ENCODE peak calls at places on chromosome 22, in four cellular contexts. Q, T, G and R are unnamed samples.

GRCh38 chr22:23815781-23816551 is 22.8 kb downstream of the DERL3 start:
- DNase-seq in T (no peak), G (no peak), Q (peak; percentile 44), R (peak; percentile 59)

GRCh38 chr22:24190566-24191208 is 9.4 kb downstream of the SUSD2 start:
- DNase-seq in T (no peak), Q (no peak), G (no peak), R (no peak)

GRCh38 chr22:29773233-29773632 is 6.1 kb downstream of the UQCR10 start:
- DNase-seq in Q (no peak), G (no peak), T (no peak), R (no peak)

GRCh38 chr22:42700355-42700754 is 20.3 kb downstream of the A4GALT start:
- DNase-seq in T (no peak), Q (no peak), G (no peak), R (no peak)

GRCh38 chr22:17707526-17707925 is 66.7 kb downstream of the BID start:
- DNase-seq in G (no peak), T (no peak), Q (no peak), R (no peak)

GRCh38 chr22:25843660-25844275 is 101.8 kb downstream of the MYO18B start:
- DNase-seq in G (no peak), Q (peak; percentile 41), T (no peak), R (no peak)

GRCh38 chr22:45483918-45484499 is 18.7 kb upstream of the FBLN1 start:
- DNase-seq in G (no peak), T (no peak), Q (peak; percentile 7), R (no peak)

GRCh38 chr22:17888855-17889254 is 114.6 kb upstream of the BID start:
- DNase-seq in Q (no peak), G (no peak), T (no peak), R (no peak)

GRCh38 chr22:30485362-30485988 is 13.7 kb upstream of the SEC14L3 start:
- DNase-seq in G (peak; percentile 61), T (peak; percentile 30), Q (peak; percentile 86), R (peak; percentile 34)

GRCh38 chr22:50171319-50171964 is 911 bp downstream of the PANX2 start:
- DNase-seq in Q (peak; percentile 75), T (no peak), G (no peak), R (no peak)

GRCh38 chr22:45602824-45603301 is 68.8 kb upstream of the ATXN10 start:
- DNase-seq in T (no peak), G (no peak), Q (peak; percentile 30), R (no peak)

GRCh38 chr22:30284172-30284571 is 5.1 kb downstream of the CASTOR1 start:
- DNase-seq in Q (no peak), T (no peak), G (no peak), R (no peak)

GRCh38 chr22:25628494-25628893 is 64.0 kb downstream of the GRK3 start:
- DNase-seq in G (no peak), Q (no peak), T (no peak), R (no peak)

GRCh38 chr22:27853404-27853803 is 51.8 kb upstream of the MN1 start:
- DNase-seq in Q (no peak), G (no peak), T (peak; percentile 26), R (no peak)

GRCh38 chr22:43263645-43264514 is 76.9 kb upstream of the TTLL12 start:
- DNase-seq in Q (peak; percentile 88), T (no peak), G (peak; percentile 67), R (peak; percentile 56)

GRCh38 chr22:29661355-29661754 is 57.9 kb downstream of the NF2 start:
- DNase-seq in Q (no peak), T (no peak), G (no peak), R (no peak)

GRCh38 chr22:24421428-24421931 is 5.9 kb upstream of the ADORA2A start:
- DNase-seq in T (no peak), G (no peak), Q (no peak), R (no peak)

GRCh38 chr22:31911565-31912401 is 32.6 kb upstream of the YWHAH start:
- DNase-seq in T (no peak), Q (no peak), G (no peak), R (no peak)

GRCh38 chr22:45235101-45235777 is 5.5 kb downstream of the KIAA0930 start:
- DNase-seq in T (no peak), Q (peak; percentile 88), G (peak; percentile 38), R (peak; percentile 49)

GRCh38 chr22:20312396-20313191 is 7.3 kb downstream of the DGCR6L start:
- DNase-seq in G (no peak), T (no peak), Q (peak; percentile 65), R (no peak)

GRCh38 chr22:31852691-31853370 is 91.5 kb upstream of the YWHAH start:
- DNase-seq in T (no peak), G (no peak), Q (no peak), R (no peak)

GRCh38 chr22:44355688-44356070 is 42.9 kb upstream of the SHISAL1 start:
- DNase-seq in T (no peak), G (peak; percentile 2), Q (peak; percentile 44), R (peak; percentile 21)

GRCh38 chr22:28582806-28583205 is 96.8 kb downstream of the TTC28 start:
- DNase-seq in Q (no peak), T (no peak), G (no peak), R (no peak)

GRCh38 chr22:24392218-24392931 is 35.0 kb upstream of the ADORA2A start:
- DNase-seq in G (no peak), Q (no peak), T (no peak), R (no peak)

GRCh38 chr22:30423296-30423958 is 2.1 kb upstream of the MTFP1 start:
- DNase-seq in G (no peak), T (no peak), Q (peak; percentile 93), R (no peak)

GRCh38 chr22:50473855-50474671 is 772 bp downstream of the SBF1 start:
- DNase-seq in Q (peak; percentile 86), T (no peak), G (peak; percentile 61), R (peak; percentile 36)

GRCh38 chr22:30078320-30079311 is 1.6 kb upstream of the HORMAD2 start:
- DNase-seq in T (no peak), Q (no peak), G (peak; percentile 13), R (no peak)

GRCh38 chr22:37526376-37526775 is 7.2 kb upstream of the CARD10 start:
- DNase-seq in T (no peak), G (no peak), Q (no peak), R (no peak)

GRCh38 chr22:30875481-30876215 is 92.9 kb downstream of the MORC2 start:
- DNase-seq in T (no peak), Q (peak; percentile 54), G (no peak), R (peak; percentile 89)

GRCh38 chr22:46734830-46735453 is 3.1 kb downstream of the CERK start:
- DNase-seq in Q (peak; percentile 93), G (peak; percentile 53), T (no peak), R (no peak)
- TF ChIP-seq POLR2A in Q (no peak), G (peak; percentile 39), T (no peak), R (no peak)

GRCh38 chr22:33227791-33228190 is 169.6 kb upstream of the SYN3 start:
- DNase-seq in T (no peak), G (no peak), Q (no peak), R (no peak)
- H3K9me3 ChIP-seq in T (no peaks in the 10 kb centered on the region), G (no peaks in the 10 kb centered on the region), Q (peaks cover 35% of the 10 kb centered on the region), R (peaks cover 41% of the 10 kb centered on the region)

GRCh38 chr22:39894554-39895092 is 1.1 kb upstream of the ENTHD1 start:
- DNase-seq in G (no peak), T (no peak), Q (no peak), R (no peak)
- TF ChIP-seq CTCF in G (no peak), T (no peak), Q (no peak), R (no peak)

GRCh38 chr22:49081926-49082325 is 745.7 kb downstream of the BRD1 start:
- DNase-seq in T (no peak), G (no peak), Q (no peak), R (no peak)
- TF ChIP-seq POLR2A in T (no peak), G (no peak), Q (no peak), R (no peak)

DNA sequence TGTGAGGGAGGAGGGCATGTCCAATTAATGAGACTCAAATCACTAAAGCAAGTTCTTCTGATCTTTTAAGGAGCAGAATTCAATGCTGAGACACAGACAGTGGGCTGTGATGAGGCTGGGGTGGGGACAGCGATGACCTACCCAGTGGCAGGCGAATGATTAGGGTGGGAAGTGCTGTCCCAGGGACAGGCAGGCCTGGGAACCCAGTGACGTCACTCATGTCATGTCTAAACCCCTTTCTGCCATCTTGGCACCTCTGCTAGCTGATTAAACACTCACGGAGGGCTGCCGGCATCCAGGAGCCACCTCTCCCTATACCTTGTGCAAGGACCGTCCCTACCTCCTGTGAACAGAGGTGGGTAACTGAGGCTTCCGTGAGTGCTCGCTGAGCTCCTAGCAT is 1235.2 kb downstream of the TBC1D22A start:
- DNase-seq in Q (no peak), T (no peak), G (no peak), R (no peak)
- H3K9me3 ChIP-seq in Q (no peaks in the 10 kb centered on the region), T (no peaks in the 10 kb centered on the region), G (no peaks in the 10 kb centered on the region), R (no peaks in the 10 kb centered on the region)

GRCh38 chr22:22421392-22421791 is 87.2 kb downstream of the ZNF280B start:
- DNase-seq in T (no peak), G (no peak), Q (no peak), R (no peak)

GRCh38 chr22:22423681-22424080 is 84.9 kb downstream of the ZNF280B start:
- DNase-seq in T (no peak), G (no peak), Q (no peak), R (no peak)

GRCh38 chr22:22424210-22424800 is 84.2 kb downstream of the ZNF280B start:
- DNase-seq in G (no peak), Q (no peak), T (no peak), R (no peak)

GRCh38 chr22:22420580-22420979 is 88.0 kb downstream of the ZNF280B start:
- DNase-seq in Q (no peak), T (no peak), G (no peak), R (no peak)

GRCh38 chr22:22422629-22423112 is 85.9 kb downstream of the ZNF280B start:
- DNase-seq in T (peak; percentile 56), Q (peak; percentile 93), G (peak; percentile 64), R (peak; percentile 29)
- TF ChIP-seq CTCF in T (peak; percentile 62), Q (peak; percentile 75), G (peak; percentile 55), R (peak; percentile 54)

GRCh38 chr22:38981005-38981658 is 1.0 kb upstream of the APOBEC3B start:
- DNase-seq in G (peak; percentile 82), Q (no peak), T (no peak), R (no peak)
- TF ChIP-seq POLR2A in G (peak; percentile 70), Q (no peak), T (no peak), R (no peak)

GRCh38 chr22:47587861-47588582 is 825.6 kb downstream of the TBC1D22A start:
- DNase-seq in Q (no peak), G (no peak), T (no peak), R (no peak)
- H3K9me3 ChIP-seq in Q (peaks cover 17% of the 10 kb centered on the region), G (no peaks in the 10 kb centered on the region), T (no peaks in the 10 kb centered on the region), R (no peaks in the 10 kb centered on the region)

DNA sequence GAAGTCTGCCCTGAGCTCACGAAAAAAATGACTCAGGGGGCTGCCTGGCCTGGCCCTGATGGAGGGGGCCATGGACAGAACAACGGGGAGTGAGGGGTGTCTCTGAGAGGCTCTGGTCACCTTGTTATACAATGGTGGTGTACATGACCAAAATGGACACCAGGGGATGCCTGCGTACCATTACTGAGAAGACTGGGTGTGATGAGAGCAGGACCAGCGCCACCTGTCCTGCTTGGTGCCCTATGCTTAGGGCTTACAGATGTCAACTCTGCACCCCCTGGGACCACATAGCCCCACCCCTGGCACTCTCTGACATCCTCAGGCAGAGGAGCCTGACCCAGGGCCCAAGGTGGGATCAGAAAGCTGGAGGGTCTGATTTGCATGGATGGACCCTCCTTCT is 104.8 kb downstream of the ZNF280B start:
- DNase-seq in G (no peak), T (no peak), Q (no peak), R (no peak)
- TF ChIP-seq CTCF in G (no peak), T (no peak), Q (no peak), R (no peak)